ENCODE peak calls at places on chromosomes 1 and 21, in seven cellular contexts. V, D, Z, C, A, M and Y are unnamed samples.

GRCh38 chr1:43031316-43032203 is 72.9 kb upstream of the SLC2A1 start:
- DNase-seq in M (no peak), A (no peak), C (no peak), V (no peak), Z (peak; percentile 65), D (no peak), Y (no peak)

GRCh38 chr1:35278886-35279554 is 10.5 kb downstream of the ZMYM4 start:
- DNase-seq in C (peak; percentile 79), Z (no peak), D (no peak), M (no peak), A (no peak), V (no peak), Y (no peak)

GRCh38 chr1:8347635-8348034 is 29.7 kb downstream of the SLC45A1 start:
- DNase-seq in A (no peak), M (no peak), C (no peak), D (no peak), Z (peak; percentile 35), V (no peak), Y (no peak)

GRCh38 chr21:29418813-29419212 is 120.1 kb downstream of the BACH1 start:
- DNase-seq in V (no peak), D (no peak), A (peak; percentile 30), Z (no peak), M (no peak), C (no peak), Y (no peak)

GRCh38 chr1:243397613-243398321 is 141.9 kb downstream of the SDCCAG8 start:
- DNase-seq in M (no peak), V (no peak), Z (peak; percentile 3), D (no peak), C (no peak), A (no peak), Y (no peak)

GRCh38 chr1:186303911-186304310 is 71.1 kb downstream of the TPR start:
- DNase-seq in C (no peak), M (no peak), D (no peak), A (no peak), V (no peak), Z (no peak), Y (no peak)

GRCh38 chr1:72432645-72433267 is 150.4 kb upstream of the NEGR1 start:
- DNase-seq in M (no peak), C (no peak), V (no peak), D (no peak), Z (no peak), A (peak; percentile 7), Y (no peak)

GRCh38 chr1:150578278-150579109 is 916 bp downstream of the MCL1 start:
- DNase-seq in M (no peak), Z (peak; percentile 72), D (peak; percentile 27), A (no peak), C (peak; percentile 30), V (no peak), Y (no peak)

GRCh38 chr1:167122121-167122480 is 28.2 kb downstream of the STYXL2 start:
- DNase-seq in M (no peak), Z (no peak), D (no peak), A (no peak), C (no peak), V (no peak), Y (no peak)

GRCh38 chr1:167304165-167304564 is 83.5 kb downstream of the POU2F1 start:
- DNase-seq in C (no peak), D (no peak), M (no peak), V (no peak), A (no peak), Z (no peak), Y (no peak)

GRCh38 chr1:41317356-41317755 is 43.9 kb upstream of the FOXO6 start:
- DNase-seq in M (no peak), Z (no peak), A (no peak), D (no peak), C (no peak), V (no peak), Y (no peak)

GRCh38 chr1:246292571-246292970 is 214.5 kb downstream of the SMYD3 start:
- DNase-seq in C (no peak), A (no peak), V (no peak), D (no peak), Z (no peak), M (no peak), Y (no peak)

GRCh38 chr1:84892657-84893618 is at the start of gene LPAR3:
- DNase-seq in D (peak; percentile 88), A (no peak), V (peak; percentile 71), M (no peak), C (peak; percentile 13), Z (no peak), Y (no peak)

GRCh38 chr1:244614113-244614836 is 38.7 kb upstream of the DESI2 start:
- DNase-seq in M (no peak), D (no peak), V (no peak), C (no peak), Z (no peak), A (no peak), Y (no peak)

GRCh38 chr1:25238046-25238445 is 5.7 kb upstream of the SYF2 start:
- DNase-seq in A (no peak), M (no peak), D (no peak), C (no peak), Z (no peak), V (no peak), Y (no peak)

GRCh38 chr1:25232027-25232865 is at the start of gene SYF2:
- DNase-seq in D (peak; percentile 93), C (peak; percentile 92), V (peak; percentile 84), A (peak; percentile 81), M (peak; percentile 78), Z (peak; percentile 93), Y (peak; percentile 74)

GRCh38 chr1:25232866-25233784 is 823 bp upstream of the SYF2 start:
- DNase-seq in Z (peak; percentile 91), C (peak; percentile 99), D (peak; percentile 81), M (no peak), V (peak; percentile 83), A (peak; percentile 72), Y (peak; percentile 59)
- TF ChIP-seq JUND in Z (no peak), C (peak; percentile 83), D (no peak), M (no peak), V (no peak), A (no peak), Y (no peak)

DNA sequence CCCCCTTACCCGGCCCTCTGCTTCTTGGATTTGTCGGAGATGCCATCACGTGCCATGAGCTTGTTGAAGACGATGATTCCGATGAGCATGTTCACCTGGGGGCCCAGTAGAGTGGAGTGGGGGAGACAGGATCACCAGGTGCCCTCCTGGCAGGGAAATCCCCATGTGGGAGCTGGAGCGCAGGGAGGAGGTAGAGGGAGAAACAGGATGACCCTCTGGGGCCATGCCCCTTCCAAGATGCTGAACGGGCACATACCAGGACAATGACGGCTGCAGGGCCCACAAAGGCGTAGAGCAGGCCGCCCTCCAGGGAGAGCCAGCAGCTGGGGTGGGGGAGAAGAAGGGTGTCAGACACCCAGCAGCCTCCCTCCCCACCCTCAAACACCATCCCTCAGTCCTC is 28.6 kb downstream of the ADGRB2 start:
- DNase-seq in V (no peak), D (no peak), C (no peak), M (no peak), Z (no peak), A (no peak), Y (no peak)
- TF ChIP-seq JUND in V (no peak), D (no peak), C (no peak), M (no peak), Z (no peak), A (no peak), Y (no peak)

GRCh38 chr1:24862775-24863483 is 67.1 kb downstream of the RUNX3 start:
- DNase-seq in Z (no peak), M (no peak), A (no peak), V (no peak), D (no peak), C (no peak), Y (no peak)

GRCh38 chr1:24864409-24864808 is 65.7 kb downstream of the RUNX3 start:
- DNase-seq in D (no peak), C (no peak), Z (peak; percentile 75), V (no peak), M (no peak), A (no peak), Y (peak; percentile 31)

GRCh38 chr1:24859063-24860010 is 70.7 kb downstream of the RUNX3 start:
- DNase-seq in A (no peak), Z (no peak), D (no peak), C (no peak), V (no peak), M (no peak), Y (no peak)

GRCh38 chr1:24860841-24861240 is 69.2 kb downstream of the RUNX3 start:
- DNase-seq in D (no peak), Z (no peak), V (no peak), M (no peak), C (no peak), A (no peak), Y (no peak)

DNA sequence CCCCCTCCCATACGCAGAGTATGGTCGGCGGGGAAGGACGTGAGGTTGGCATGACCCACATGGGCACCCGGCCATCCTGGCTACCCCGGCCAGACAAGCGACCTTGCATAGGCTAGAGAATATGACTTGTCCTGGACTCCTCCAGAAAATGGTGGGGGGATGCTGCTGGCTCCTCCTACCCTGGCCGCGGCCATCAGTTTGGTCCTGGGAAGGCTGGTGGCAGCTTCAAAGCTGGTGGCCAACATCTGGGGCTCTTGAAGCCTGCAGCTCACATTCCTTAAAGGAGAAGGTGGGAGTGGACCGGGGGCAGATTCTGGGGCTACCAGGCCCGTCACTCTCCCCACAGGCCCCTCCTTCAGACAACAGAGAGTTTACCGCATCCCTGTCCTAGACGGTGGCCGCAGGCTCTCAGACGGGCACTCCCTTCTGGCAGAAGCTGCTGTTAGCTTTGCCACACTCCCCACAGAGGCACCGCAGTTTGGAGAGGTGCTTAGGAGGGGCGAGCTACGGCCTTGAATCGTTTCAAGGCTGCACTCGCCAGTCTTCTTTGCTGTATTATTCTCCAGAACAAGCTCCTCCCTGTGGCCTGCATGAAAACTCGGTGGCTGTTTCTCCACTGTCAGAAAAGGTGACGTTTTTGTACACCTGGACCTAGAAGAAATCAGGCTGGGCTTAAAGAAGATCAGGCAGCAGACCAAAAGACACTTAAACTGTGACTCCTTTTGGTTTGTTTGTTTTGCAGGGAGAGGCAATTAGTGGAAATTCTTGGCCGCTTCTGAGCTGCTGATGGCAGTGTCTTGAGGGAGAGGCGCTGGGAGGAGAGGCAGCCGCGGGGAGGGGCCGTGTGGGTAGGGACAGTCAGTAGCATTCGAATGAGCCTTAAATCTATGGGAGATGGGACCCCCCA is 68.0 kb downstream of the RUNX3 start:
- DNase-seq in Z (no peak), D (no peak), A (no peak), M (no peak), C (no peak), V (no peak), Y (peak; percentile 23)
- TF ChIP-seq JUND in Z (no peak), D (no peak), A (no peak), M (no peak), C (no peak), V (no peak), Y (no peak)

GRCh38 chr1:115811140-115811828 is 29.6 kb downstream of the NHLH2 start:
- DNase-seq in Z (no peak), A (no peak), C (no peak), D (no peak), V (no peak), M (no peak), Y (peak; percentile 38)

GRCh38 chr1:115813735-115814134 is 27.2 kb downstream of the NHLH2 start:
- DNase-seq in D (no peak), V (no peak), A (no peak), M (no peak), Z (no peak), C (no peak), Y (no peak)

GRCh38 chr1:115810609-115811008 is 30.3 kb downstream of the NHLH2 start:
- DNase-seq in Z (no peak), V (no peak), D (no peak), M (no peak), A (no peak), C (no peak), Y (no peak)

GRCh38 chr1:115807723-115808122 is 33.2 kb downstream of the NHLH2 start:
- DNase-seq in V (peak; percentile 78), Z (peak; percentile 64), A (peak; percentile 13), M (no peak), C (peak; percentile 62), D (peak; percentile 51), Y (peak; percentile 23)

GRCh38 chr1:115809847-115810246 is 31.1 kb downstream of the NHLH2 start:
- DNase-seq in D (no peak), A (no peak), C (no peak), V (no peak), M (no peak), Z (no peak), Y (no peak)
- TF ChIP-seq JUND in D (no peak), A (no peak), C (no peak), V (no peak), M (no peak), Z (no peak), Y (no peak)